ENCODE peak calls at places on chromosomes 3 and 15, in five cellular contexts. One of them, this sample, is unnamed.

GRCh38 chr3:27360113-27361078 is 8.8 kb downstream of the NEK10 start:
- DNase-seq in breast epithelium: no peak
- DNase-seq in suprapubic skin: no peak
- DNase-seq in HCT116: no peak
- DNase-seq in transverse colon: peak
- DNase-seq in this sample: no peak

GRCh38 chr3:197709135-197709534 is 27.6 kb downstream of the RUBCN start:
- DNase-seq in transverse colon: peak
- DNase-seq in HCT116: no peak
- DNase-seq in suprapubic skin: no peak
- DNase-seq in breast epithelium: no peak
- DNase-seq in this sample: no peak

GRCh38 chr3:43017593-43018195 is 38.6 kb downstream of the GASK1A start:
- DNase-seq in breast epithelium: no peak
- DNase-seq in transverse colon: no peak
- DNase-seq in HCT116: no peak
- DNase-seq in suprapubic skin: no peak
- DNase-seq in this sample: no peak

GRCh38 chr15:45157056-45157455 is 27.3 kb downstream of the DUOX1 start:
- DNase-seq in breast epithelium: no peak
- DNase-seq in suprapubic skin: no peak
- DNase-seq in HCT116: no peak
- DNase-seq in transverse colon: no peak
- DNase-seq in this sample: no peak

GRCh38 chr3:66555214-66555844 is 54.5 kb upstream of the LRIG1 start:
- DNase-seq in HCT116: no peak
- DNase-seq in transverse colon: no peak
- DNase-seq in breast epithelium: no peak
- DNase-seq in suprapubic skin: no peak
- DNase-seq in this sample: peak

GRCh38 chr3:80767599-80767998 is 993.8 kb downstream of the GBE1 start:
- DNase-seq in HCT116: no peak
- DNase-seq in breast epithelium: no peak
- DNase-seq in transverse colon: no peak
- DNase-seq in suprapubic skin: no peak
- DNase-seq in this sample: no peak

GRCh38 chr3:14847613-14848541 is 29.1 kb downstream of the FGD5 start:
- DNase-seq in suprapubic skin: peak
- DNase-seq in transverse colon: peak
- DNase-seq in HCT116: peak
- DNase-seq in breast epithelium: no peak
- DNase-seq in this sample: peak

GRCh38 chr3:98568402-98568801 is 25.0 kb downstream of the CPOX start:
- DNase-seq in transverse colon: no peak
- DNase-seq in breast epithelium: no peak
- DNase-seq in HCT116: no peak
- DNase-seq in suprapubic skin: no peak
- DNase-seq in this sample: no peak

GRCh38 chr3:16136042-16136441 is 38.4 kb upstream of the GALNT15 start:
- DNase-seq in HCT116: no peak
- DNase-seq in breast epithelium: no peak
- DNase-seq in transverse colon: no peak
- DNase-seq in suprapubic skin: no peak
- DNase-seq in this sample: no peak

GRCh38 chr3:45943207-45943846 is at the start of gene CXCR6:
- DNase-seq in breast epithelium: no peak
- DNase-seq in transverse colon: peak
- DNase-seq in suprapubic skin: no peak
- DNase-seq in HCT116: no peak
- DNase-seq in this sample: peak

GRCh38 chr3:177195941-177196472 is 1.3 kb downstream of the TBL1XR1 start:
- DNase-seq in breast epithelium: no peak
- DNase-seq in transverse colon: no peak
- DNase-seq in HCT116: no peak
- DNase-seq in suprapubic skin: no peak
- DNase-seq in this sample: no peak

GRCh38 chr3:51682079-51682478 is 11.0 kb downstream of the TEX264 start:
- DNase-seq in transverse colon: peak
- DNase-seq in breast epithelium: no peak
- DNase-seq in HCT116: peak
- DNase-seq in suprapubic skin: no peak
- DNase-seq in this sample: peak

GRCh38 chr15:78104119-78104479 is 11.7 kb downstream of the SH2D7 start:
- DNase-seq in HCT116: no peak
- DNase-seq in suprapubic skin: no peak
- DNase-seq in breast epithelium: no peak
- DNase-seq in transverse colon: no peak
- DNase-seq in this sample: peak

GRCh38 chr3:119613201-119613600 is 15.5 kb downstream of the PLA1A start:
- DNase-seq in HCT116: no peak
- DNase-seq in suprapubic skin: no peak
- DNase-seq in transverse colon: no peak
- DNase-seq in breast epithelium: no peak
- DNase-seq in this sample: no peak

GRCh38 chr3:50192689-50193141 is 1.3 kb downstream of the GNAT1 start:
- DNase-seq in transverse colon: peak
- DNase-seq in suprapubic skin: peak
- DNase-seq in breast epithelium: peak
- DNase-seq in HCT116: peak
- DNase-seq in this sample: no peak

GRCh38 chr15:39243396-39243795 is 337.5 kb upstream of the THBS1 start:
- DNase-seq in suprapubic skin: no peak
- DNase-seq in HCT116: no peak
- DNase-seq in breast epithelium: no peak
- DNase-seq in transverse colon: no peak
- DNase-seq in this sample: no peak

GRCh38 chr3:61903931-61904657 is 342.7 kb downstream of the PTPRG start:
- DNase-seq in HCT116: no peak
- DNase-seq in breast epithelium: no peak
- DNase-seq in transverse colon: no peak
- DNase-seq in suprapubic skin: no peak
- DNase-seq in this sample: peak

GRCh38 chr3:44712455-44713075 is at the start of gene ZNF502:
- DNase-seq in suprapubic skin: peak
- DNase-seq in HCT116: peak
- DNase-seq in breast epithelium: peak
- DNase-seq in transverse colon: peak
- DNase-seq in this sample: peak

DNA sequence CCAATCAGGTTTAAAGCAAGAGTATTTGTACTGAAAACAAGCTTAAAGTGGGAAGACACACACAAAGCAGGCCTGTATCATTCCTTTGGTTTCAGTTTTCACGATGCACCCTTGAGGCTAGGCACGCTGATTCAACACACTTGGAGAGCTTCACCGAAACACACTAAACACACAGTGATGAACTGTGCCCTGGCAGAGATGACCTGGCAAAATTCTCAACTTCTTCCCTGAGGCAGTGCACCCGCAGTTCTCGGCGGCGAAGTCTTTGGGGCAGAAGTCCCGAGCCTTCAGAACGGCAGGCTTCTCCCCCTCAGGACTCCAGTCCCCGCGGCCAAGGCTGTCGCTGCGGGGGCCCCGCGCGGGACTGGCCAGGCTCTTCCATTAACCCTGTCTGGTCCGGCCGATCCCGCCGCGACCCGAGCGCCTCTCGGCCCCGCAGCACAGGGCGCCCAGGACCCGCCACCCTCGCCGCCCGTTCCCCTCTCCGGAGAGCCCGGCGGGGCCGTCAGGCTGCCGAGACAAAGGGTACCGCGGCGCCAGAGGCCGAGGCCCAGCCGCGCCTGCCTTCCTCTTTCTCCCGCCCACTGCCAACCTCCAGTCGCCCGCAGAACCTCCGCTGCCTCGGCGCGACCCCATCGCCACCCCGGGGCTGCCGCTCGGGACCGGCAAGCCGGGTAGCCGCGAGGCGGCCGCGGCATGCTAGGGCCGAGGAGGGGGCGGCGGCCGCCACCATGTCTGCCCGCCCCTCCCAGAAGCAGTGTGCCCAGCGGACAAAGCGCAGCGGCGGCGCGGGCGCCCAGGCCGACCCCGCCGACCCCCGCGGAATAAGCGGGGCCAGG is 780 bp downstream of the GABPB1 start:
- DNase-seq in HCT116: peak
- DNase-seq in transverse colon: peak
- DNase-seq in suprapubic skin: peak
- DNase-seq in breast epithelium: peak
- DNase-seq in this sample: peak
- TF ChIP-seq POLR2A in HCT116: peak
- TF ChIP-seq POLR2A in transverse colon: peak
- TF ChIP-seq POLR2A in suprapubic skin: peak
- TF ChIP-seq POLR2A in breast epithelium: no peak
- TF ChIP-seq POLR2A in this sample: no peak

DNA sequence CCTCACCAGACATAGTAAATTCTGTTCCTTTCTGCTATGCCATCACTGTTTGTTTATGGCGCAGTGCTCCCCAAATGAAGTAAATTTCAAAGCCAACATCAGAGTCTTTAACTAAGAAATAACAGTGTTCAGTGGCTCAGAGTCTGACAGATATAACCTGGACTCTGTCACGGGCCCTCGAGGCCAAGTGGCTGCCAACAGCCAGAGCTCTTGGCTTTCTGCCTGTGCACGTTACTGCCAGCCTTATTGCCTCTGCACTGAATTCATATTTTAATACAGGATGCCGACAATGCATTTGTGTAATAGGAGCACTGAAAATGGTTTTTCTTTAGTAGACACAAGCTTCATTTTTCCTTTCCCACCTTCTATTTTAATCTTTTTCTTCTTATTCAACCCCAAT is 219.9 kb downstream of the NLGN1 start:
- DNase-seq in HCT116: no peak
- DNase-seq in suprapubic skin: no peak
- DNase-seq in breast epithelium: no peak
- DNase-seq in transverse colon: peak
- DNase-seq in this sample: peak
- TF ChIP-seq POLR2AphosphoS5 in HCT116: no peak
- TF ChIP-seq POLR2AphosphoS5 in suprapubic skin: no peak
- TF ChIP-seq POLR2AphosphoS5 in breast epithelium: no peak
- TF ChIP-seq POLR2AphosphoS5 in transverse colon: peak
- TF ChIP-seq POLR2AphosphoS5 in this sample: peak

GRCh38 chr3:124730129-124730919 is at the start of gene UMPS:
- DNase-seq in suprapubic skin: peak
- DNase-seq in HCT116: peak
- DNase-seq in transverse colon: peak
- DNase-seq in breast epithelium: peak
- DNase-seq in this sample: peak

GRCh38 chr3:124730920-124731297 is 657 bp downstream of the UMPS start:
- DNase-seq in breast epithelium: no peak
- DNase-seq in suprapubic skin: no peak
- DNase-seq in transverse colon: no peak
- DNase-seq in HCT116: no peak
- DNase-seq in this sample: no peak

DNA sequence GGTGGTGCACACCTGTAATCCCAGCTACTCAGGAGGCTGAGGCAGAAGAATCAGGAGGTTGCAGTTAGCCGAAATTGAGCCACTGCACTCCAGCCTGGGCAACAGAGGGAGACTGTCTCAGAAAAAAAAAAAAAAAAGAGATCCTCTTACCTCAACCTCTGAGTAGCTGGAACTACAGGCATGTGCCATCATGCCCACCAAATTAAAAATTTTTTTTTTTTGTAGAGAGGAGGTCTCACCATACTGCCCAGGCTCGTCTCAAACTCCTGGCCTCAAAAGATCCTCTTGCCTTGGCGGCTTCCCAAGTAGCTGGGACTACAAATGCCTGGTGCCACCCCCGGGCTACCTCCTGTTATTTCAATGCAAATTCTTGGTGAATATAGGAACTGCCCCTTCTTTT is 1.5 kb downstream of the UMPS start:
- DNase-seq in suprapubic skin: no peak
- DNase-seq in transverse colon: no peak
- DNase-seq in HCT116: no peak
- DNase-seq in breast epithelium: no peak
- DNase-seq in this sample: no peak
- H3K4me3 ChIP-seq in suprapubic skin: no peak
- H3K4me3 ChIP-seq in transverse colon: no peak
- H3K4me3 ChIP-seq in HCT116: peak
- H3K4me3 ChIP-seq in breast epithelium: no peak
- H3K4me3 ChIP-seq in this sample: no peak

DNA sequence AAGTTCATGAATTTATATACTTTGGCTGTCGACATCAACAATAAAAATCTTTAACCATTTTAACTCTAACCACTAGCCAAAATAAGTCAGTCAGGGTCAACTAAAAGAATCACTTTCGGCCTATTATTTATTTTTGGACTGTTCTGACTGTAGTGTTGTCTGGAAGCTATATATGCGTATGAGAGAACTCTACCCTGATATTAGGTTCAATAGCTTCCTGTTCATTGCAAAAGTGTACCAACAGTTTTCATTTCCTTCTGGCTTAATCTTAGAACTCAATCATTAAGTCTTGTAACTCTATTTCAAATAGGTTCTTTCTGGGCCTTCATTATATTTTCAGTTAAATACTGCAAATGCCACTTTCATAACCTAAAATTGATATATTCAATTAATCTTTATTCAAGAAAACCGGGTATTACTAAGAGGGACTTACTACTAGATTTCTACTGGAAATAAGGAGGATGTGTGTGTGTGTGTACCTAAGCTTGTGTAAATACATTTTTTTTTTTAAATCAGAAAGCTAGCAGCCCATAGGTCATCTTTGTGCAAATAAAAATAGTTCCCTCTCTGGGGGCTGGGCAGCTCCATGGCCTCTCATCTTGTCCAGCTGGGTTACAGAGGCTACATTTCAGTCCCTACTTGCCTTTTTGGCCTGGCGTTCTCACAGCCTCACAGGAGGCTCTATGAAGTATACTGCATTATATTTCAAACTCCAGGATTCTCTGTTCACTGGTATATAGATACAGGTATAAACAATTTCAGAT is 5.8 kb downstream of the SERPINI2 start:
- DNase-seq in suprapubic skin: no peak
- DNase-seq in HCT116: no peak
- DNase-seq in transverse colon: no peak
- DNase-seq in breast epithelium: no peak
- DNase-seq in this sample: no peak
- TF ChIP-seq POLR2A in suprapubic skin: no peak
- TF ChIP-seq POLR2A in HCT116: no peak
- TF ChIP-seq POLR2A in transverse colon: no peak
- TF ChIP-seq POLR2A in breast epithelium: no peak
- TF ChIP-seq POLR2A in this sample: no peak

GRCh38 chr15:75796321-75796720 is 46.9 kb upstream of the UBE2Q2 start:
- DNase-seq in transverse colon: no peak
- DNase-seq in breast epithelium: no peak
- DNase-seq in suprapubic skin: no peak
- DNase-seq in HCT116: no peak
- DNase-seq in this sample: no peak

GRCh38 chr15:75799190-75799589 is 44.1 kb upstream of the UBE2Q2 start:
- DNase-seq in breast epithelium: no peak
- DNase-seq in transverse colon: no peak
- DNase-seq in HCT116: no peak
- DNase-seq in suprapubic skin: no peak
- DNase-seq in this sample: no peak

GRCh38 chr15:75801859-75802593 is 41.2 kb upstream of the UBE2Q2 start:
- DNase-seq in breast epithelium: peak
- DNase-seq in HCT116: peak
- DNase-seq in suprapubic skin: peak
- DNase-seq in transverse colon: peak
- DNase-seq in this sample: peak
- TF ChIP-seq POLR2AphosphoS5 in breast epithelium: no peak
- TF ChIP-seq POLR2AphosphoS5 in HCT116: no peak
- TF ChIP-seq POLR2AphosphoS5 in suprapubic skin: no peak
- TF ChIP-seq POLR2AphosphoS5 in transverse colon: no peak
- TF ChIP-seq POLR2AphosphoS5 in this sample: no peak

This sample was measured in sigmoid colon.